ENCODE peak calls at places on chromosomes 13 and 19, in ten cellular contexts. O is hippocampal formation; T is activated T-helper 9 cell treated with anti-CD3 and anti-CD28 coated beads, Interleukin-2, amount 50 U/mL, for 16 hours; R is AG09309; S is HS-5; A is mucosa of gallbladder; Z is CD8-positive, alpha-beta T cell; P is thoracic aorta; Q is GM12878; W is RPMI7951. C is an unnamed sample.

GRCh38 chr13:94716016-94716415 is 3.7 kb upstream of the SOX21 start:
- DNase-seq in O (no peak), T (no peak), R (no peak), S (no peak), A (no peak), Z (no peak), P (no peak), Q (no peak), W (no peak), C (no peak)

GRCh38 chr13:113812140-113813036 is 51.5 kb downstream of the GAS6 start:
- DNase-seq in O (no peak), T (no peak), R (no peak), S (no peak), A (no peak), Z (no peak), P (no peak), Q (no peak), W (no peak), C (no peak)

GRCh38 chr19:801030-801860 is 4.0 kb downstream of the PTBP1 start:
- DNase-seq in O (no peak), T (no peak), R (no peak), S (no peak), A (peak), Z (no peak), P (peak), Q (no peak), W (no peak), C (no peak)

GRCh38 chr13:48477191-48477855 is 55.6 kb downstream of the RCBTB2 start:
- DNase-seq in O (no peak), T (no peak), R (no peak), S (no peak), A (no peak), Z (no peak), P (no peak), Q (no peak), W (no peak), C (no peak)

GRCh38 chr13:75802161-75802560 is 166.0 kb downstream of the LMO7 start:
- DNase-seq in O (no peak), T (no peak), R (no peak), S (no peak), A (no peak), Z (no peak), P (no peak), Q (no peak), W (no peak), C (no peak)

GRCh38 chr19:46896076-46896794 is 35.4 kb downstream of the ARHGAP35 start:
- DNase-seq in O (no peak), T (no peak), R (no peak), S (no peak), A (no peak), Z (no peak), P (no peak), Q (no peak), W (no peak), C (no peak)

GRCh38 chr19:54594737-54595136 is 1.3 kb downstream of the LILRA1 start:
- DNase-seq in O (no peak), T (no peak), R (no peak), S (no peak), A (no peak), Z (no peak), P (no peak), Q (no peak), W (no peak), C (no peak)

GRCh38 chr19:3653865-3654513 is 27.4 kb upstream of the CACTIN start:
- DNase-seq in O (no peak), T (no peak), R (no peak), S (no peak), A (no peak), Z (no peak), P (no peak), Q (no peak), W (no peak), C (no peak)

GRCh38 chr19:16326401-16327130 is 1.9 kb downstream of the KLF2 start:
- DNase-seq in O (no peak), T (no peak), R (no peak), S (no peak), A (no peak), Z (peak), P (no peak), Q (no peak), W (no peak), C (no peak)

GRCh38 chr13:85332595-85332994 is 466.6 kb downstream of the SLITRK6 start:
- DNase-seq in O (no peak), T (no peak), R (no peak), S (no peak), A (no peak), Z (no peak), P (no peak), Q (no peak), W (no peak), C (no peak)